ENCODE peak calls at places on chromosomes 3 and 15, in nine cellular contexts. O, X, H, V, U, Z, C, N and T are unnamed samples.
A peak's percentile ranks its signal among the peaks of the same experiment; 100 is the strongest.

GRCh38 chr15:76336254-76337046 is at the start of gene ISL2:
- DNase-seq in V (peak; percentile 58), H (peak; percentile 79), N (peak; percentile 67), C (peak; percentile 90), U (peak; percentile 86), Z (peak; percentile 65), O (peak; percentile 44), X (peak; percentile 12), T (peak; percentile 99)

GRCh38 chr3:163490119-163490518 is 1588.2 kb downstream of the SI start:
- DNase-seq in X (no peak), Z (no peak), V (no peak), C (no peak), U (no peak), H (peak; percentile 20), O (peak; percentile 25), N (peak; percentile 3), T (no peak)

GRCh38 chr3:45273681-45274515 is 47.8 kb upstream of the TMEM158 start:
- DNase-seq in U (no peak), O (peak; percentile 8), Z (no peak), V (no peak), N (peak; percentile 40), X (no peak), C (no peak), H (no peak), T (no peak)

GRCh38 chr3:15051531-15051930 is 13.6 kb downstream of the MRPS25 start:
- DNase-seq in Z (no peak), N (peak; percentile 63), C (no peak), H (peak; percentile 49), U (no peak), X (peak; percentile 13), V (peak; percentile 44), O (peak; percentile 50), T (no peak)

GRCh38 chr3:78804251-78805037 is 963.4 kb downstream of the ROBO1 start:
- DNase-seq in C (peak; percentile 72), H (no peak), V (no peak), U (no peak), O (no peak), X (no peak), Z (no peak), N (peak; percentile 48), T (no peak)

GRCh38 chr3:119810018-119810435 is 28.1 kb downstream of the NR1I2 start:
- DNase-seq in V (peak; percentile 63), H (peak; percentile 62), U (no peak), X (peak; percentile 42), Z (peak; percentile 51), O (peak; percentile 15), N (peak; percentile 35), C (peak; percentile 22), T (no peak)

GRCh38 chr15:90648137-90649070 is 68.7 kb upstream of the BLM start:
- DNase-seq in Z (peak; percentile 56), V (peak; percentile 65), C (peak; percentile 54), X (peak; percentile 45), H (peak; percentile 60), N (peak; percentile 67), O (peak; percentile 59), U (peak; percentile 85), T (no peak)

GRCh38 chr15:78304487-78305413 is 5.3 kb upstream of the SKIC8 start:
- DNase-seq in O (no peak), H (no peak), V (no peak), C (no peak), Z (no peak), X (no peak), N (peak; percentile 19), U (no peak), T (no peak)

GRCh38 chr3:45479627-45480026 is 91.3 kb downstream of the LARS2 start:
- DNase-seq in O (peak; percentile 70), N (peak; percentile 80), X (no peak), H (no peak), U (no peak), V (no peak), C (peak; percentile 25), Z (no peak), T (no peak)

GRCh38 chr3:126870608-126871210 is 112.2 kb upstream of the PLXNA1 start:
- DNase-seq in U (no peak), C (no peak), H (no peak), Z (no peak), N (no peak), O (no peak), X (no peak), V (no peak), T (no peak)

GRCh38 chr3:161925749-161926360 is 429.2 kb downstream of the OTOL1 start:
- DNase-seq in Z (no peak), N (no peak), U (no peak), O (no peak), C (no peak), V (no peak), H (no peak), X (no peak), T (no peak)

GRCh38 chr15:85955501-85956391 is 123.9 kb upstream of the AGBL1 start:
- DNase-seq in X (no peak), U (no peak), O (no peak), V (no peak), Z (no peak), C (no peak), H (no peak), N (no peak), T (no peak)

GRCh38 chr3:55541016-55541415 is 53.9 kb upstream of the WNT5A start:
- DNase-seq in U (no peak), O (no peak), C (no peak), X (no peak), N (no peak), V (no peak), H (no peak), Z (no peak), T (no peak)

GRCh38 chr3:97821413-97821809 is 400 bp upstream of the CRYBG3 start:
- DNase-seq in N (no peak), C (no peak), O (peak; percentile 46), Z (no peak), U (peak; percentile 77), X (no peak), H (peak; percentile 52), V (peak; percentile 34), T (no peak)